ENCODE peak calls at places on chromosomes 11 and 22, in seven cellular contexts. T is MM.1S; Y is LNCaP clone FGC; I is CD4-positive, alpha-beta T cell; W is lower lobe of right lung; X is AG04450; D is tibial artery. P is an unnamed sample.

GRCh38 chr11:33444835-33445594 is 187.8 kb downstream of the HIPK3 start:
- DNase-seq in T (no peak), X (no peak), D (no peak), Y (no peak), W (no peak), I (no peak), P (no peak)

GRCh38 chr11:13000721-13001120 is 8.4 kb upstream of the RASSF10 start:
- DNase-seq in D (no peak), X (no peak), I (no peak), Y (no peak), W (no peak), T (no peak), P (no peak)

GRCh38 chr11:129618046-129618569 is 197.5 kb upstream of the TMEM45B start:
- DNase-seq in I (no peak), W (no peak), X (no peak), D (no peak), T (no peak), Y (no peak), P (no peak)

GRCh38 chr22:23147632-23148387 is 2.5 kb downstream of the RAB36 start:
- DNase-seq in D (no peak), X (peak), I (no peak), T (no peak), Y (peak), W (no peak), P (no peak)

GRCh38 chr22:36981247-36981775 is 37.9 kb downstream of the TST start:
- DNase-seq in I (no peak), T (no peak), X (no peak), D (no peak), W (no peak), Y (no peak), P (no peak)

GRCh38 chr22:41975299-41976069 is 6.2 kb downstream of the SEPTIN3 start:
- DNase-seq in I (no peak), X (no peak), Y (no peak), W (no peak), T (no peak), D (no peak), P (no peak)

GRCh38 chr22:38115423-38116205 is 5.1 kb upstream of the BAIAP2L2 start:
- DNase-seq in I (no peak), D (no peak), W (peak), X (no peak), T (no peak), Y (no peak), P (no peak)

GRCh38 chr11:25899761-25900160 is 432.2 kb upstream of the ANO3 start:
- DNase-seq in D (no peak), X (no peak), I (no peak), W (no peak), Y (no peak), T (no peak), P (no peak)

GRCh38 chr11:17521106-17521900 is 22.9 kb downstream of the USH1C start:
- DNase-seq in X (no peak), D (no peak), T (no peak), I (no peak), Y (no peak), W (no peak), P (no peak)

GRCh38 chr22:37139762-37140161 is 10.0 kb downstream of the IL2RB start:
- DNase-seq in T (no peak), W (no peak), D (no peak), I (no peak), X (no peak), Y (no peak), P (no peak)

GRCh38 chr11:117805048-117805447 is 8.0 kb upstream of the DSCAML1 start:
- DNase-seq in W (no peak), T (no peak), D (no peak), X (no peak), I (no peak), Y (no peak), P (peak)

GRCh38 chr11:27857588-27857987 is 157.3 kb upstream of the BDNF start:
- DNase-seq in T (peak), D (no peak), I (no peak), W (no peak), Y (no peak), X (no peak), P (no peak)

GRCh38 chr11:117230286-117230961 is 1.4 kb downstream of the PCSK7 start:
- DNase-seq in W (no peak), D (no peak), Y (no peak), X (no peak), I (peak), T (no peak), P (no peak)

GRCh38 chr22:44685384-44686056 is 16.5 kb upstream of the PRR5 start:
- DNase-seq in D (no peak), W (peak), I (peak), X (no peak), T (peak), Y (no peak), P (no peak)

GRCh38 chr11:36313750-36314500 is 17.8 kb downstream of the PRR5L start:
- DNase-seq in Y (no peak), D (no peak), I (no peak), X (no peak), T (no peak), W (no peak), P (no peak)

DNA sequence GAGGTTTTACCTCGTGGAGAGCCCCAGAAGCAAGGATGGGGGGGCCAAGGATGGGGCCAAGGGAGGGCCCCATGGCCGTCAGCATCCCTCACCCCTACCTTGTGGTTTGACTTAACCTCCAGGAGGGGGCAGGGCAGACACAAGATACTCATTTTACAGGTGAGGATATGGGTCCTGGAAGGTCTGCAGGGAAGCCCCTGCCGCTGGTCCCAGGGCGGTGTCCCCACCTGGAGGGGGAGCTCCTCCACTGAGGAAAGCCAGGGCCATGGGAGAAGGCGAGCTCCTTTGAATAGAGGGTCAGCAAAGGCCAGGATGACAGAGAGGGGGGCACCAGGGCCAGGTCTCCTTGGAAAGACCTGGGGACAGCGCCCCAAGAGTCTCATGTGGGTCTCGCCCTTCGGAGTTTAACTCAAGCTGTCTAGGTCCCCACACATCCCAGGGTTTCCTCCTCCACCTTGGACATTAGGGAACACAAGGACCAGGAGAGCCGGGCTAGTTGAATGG is 5.9 kb upstream of the ADORA2A start:
- DNase-seq in I (no peak), T (peak), W (peak), D (no peak), Y (no peak), X (no peak), P (no peak)
- TF ChIP-seq CTCF in I (peak), T (peak), W (peak), D (no peak), Y (peak), X (peak), P (peak)

GRCh38 chr11:124971810-124972209 is 17.8 kb downstream of the CCDC15 start:
- DNase-seq in Y (no peak), W (no peak), T (no peak), X (no peak), I (no peak), D (no peak), P (no peak)

GRCh38 chr11:124970925-124971324 is 16.9 kb downstream of the CCDC15 start:
- DNase-seq in Y (peak), T (peak), X (no peak), D (no peak), I (no peak), W (no peak), P (no peak)
- TF ChIP-seq CTCF in Y (peak), T (peak), X (no peak), D (no peak), I (no peak), W (no peak), P (peak)

DNA sequence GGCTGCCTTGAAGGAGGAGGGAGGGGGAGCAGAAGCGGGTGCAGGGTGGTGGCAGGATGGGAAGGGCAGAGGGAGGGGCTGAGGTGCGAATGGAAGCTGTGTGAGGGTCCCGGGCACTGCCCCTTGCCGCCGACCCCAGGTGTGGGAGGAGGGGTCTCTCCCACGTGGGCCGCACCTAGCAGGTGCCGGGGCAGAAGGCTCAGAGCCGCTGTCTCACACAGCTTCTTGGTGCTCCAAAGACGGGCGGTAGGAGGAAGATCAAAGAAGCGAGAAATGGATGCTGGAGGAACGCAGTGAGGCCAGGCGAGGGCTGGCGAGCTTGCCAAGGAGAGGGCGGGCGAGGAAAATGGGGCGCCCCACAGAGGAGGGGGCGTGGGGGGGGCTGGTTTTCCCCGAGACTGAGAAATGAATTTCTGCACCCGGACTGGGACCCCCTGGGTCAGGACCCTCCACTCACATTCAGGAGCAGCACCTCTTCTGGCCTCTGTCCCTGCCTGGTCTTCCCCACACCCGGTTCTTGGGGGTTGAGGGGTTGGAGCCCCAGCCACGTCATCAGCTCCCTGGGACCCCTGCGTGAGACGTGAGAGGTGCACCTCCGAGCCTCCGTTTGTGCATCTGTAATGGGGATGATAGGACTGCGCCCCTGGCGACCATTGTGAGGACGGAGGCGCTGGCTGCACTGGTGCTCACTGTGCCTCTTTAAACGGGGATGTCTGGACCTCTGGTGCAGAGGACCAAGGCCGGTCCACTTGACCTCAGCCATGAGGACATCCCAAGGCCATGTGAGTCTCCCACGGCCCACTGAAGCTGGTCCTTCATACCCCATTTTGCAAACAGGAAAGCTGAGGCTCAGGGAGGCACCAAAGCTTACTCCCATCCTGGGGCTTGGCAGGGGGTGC is 16.8 kb downstream of the LSP1 start:
- DNase-seq in W (peak), D (no peak), T (no peak), Y (no peak), X (no peak), I (no peak), P (no peak)
- TF ChIP-seq CTCF in W (no peak), D (no peak), T (no peak), Y (peak), X (peak), I (no peak), P (no peak)

GRCh38 chr11:113341388-113342165 is 27.2 kb downstream of the TTC12 start:
- DNase-seq in W (no peak), X (no peak), I (no peak), T (no peak), D (no peak), Y (peak), P (no peak)

GRCh38 chr11:113334183-113334582 is 19.8 kb downstream of the TTC12 start:
- DNase-seq in D (no peak), T (peak), Y (no peak), X (no peak), I (no peak), W (no peak), P (no peak)

GRCh38 chr11:113332638-113333329 is 18.4 kb downstream of the TTC12 start:
- DNase-seq in X (no peak), W (no peak), Y (no peak), D (no peak), T (no peak), I (no peak), P (no peak)

GRCh38 chr11:113339909-113340569 is 25.7 kb downstream of the TTC12 start:
- DNase-seq in Y (peak), T (no peak), I (no peak), D (no peak), W (no peak), X (no peak), P (no peak)

GRCh38 chr11:113338730-113339129 is 24.3 kb downstream of the TTC12 start:
- DNase-seq in I (no peak), T (no peak), X (no peak), Y (no peak), D (no peak), W (no peak), P (no peak)
- TF ChIP-seq CTCF in I (no peak), T (no peak), X (no peak), Y (no peak), D (no peak), W (no peak), P (no peak)

DNA sequence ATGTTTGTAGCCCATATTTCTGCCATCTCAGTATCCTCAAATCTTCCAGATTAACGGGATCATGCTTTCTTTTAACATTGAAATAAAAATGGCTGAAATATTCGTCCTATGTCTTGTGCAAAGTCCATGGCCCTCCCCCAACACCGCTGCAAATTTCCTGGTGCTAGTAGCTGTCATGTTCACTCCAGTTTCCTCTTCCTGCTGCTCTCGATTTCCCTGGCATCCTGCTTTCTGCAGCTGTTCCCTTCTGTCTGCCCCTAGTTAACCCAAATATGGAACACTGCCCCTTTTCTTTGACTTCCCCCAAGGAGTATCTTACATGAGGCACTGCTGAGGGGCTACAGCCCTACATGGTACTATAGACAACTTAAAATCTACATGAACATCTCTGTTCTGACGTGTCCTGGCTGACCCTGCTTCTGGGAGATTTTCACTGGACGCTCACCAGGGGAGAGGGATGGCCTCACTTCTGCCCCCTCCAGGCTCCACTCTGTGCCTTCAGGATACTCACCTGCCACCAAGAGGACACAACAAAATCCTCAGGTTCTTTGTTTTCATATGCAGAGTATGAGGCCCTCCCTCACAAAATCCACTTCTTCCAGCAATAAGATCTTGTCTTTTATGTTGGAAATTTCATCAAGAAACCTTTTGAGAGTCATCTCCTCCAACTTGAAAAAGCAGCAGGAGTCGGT is 29.4 kb upstream of the SCUBE2 start:
- DNase-seq in W (no peak), Y (no peak), D (no peak), T (no peak), I (no peak), X (no peak), P (no peak)
- TF ChIP-seq CTCF in W (peak), Y (peak), D (no peak), T (peak), I (no peak), X (peak), P (peak)

GRCh38 chr11:61290905-61291690 is 4.0 kb downstream of the VWCE start:
- DNase-seq in D (no peak), W (peak), Y (no peak), I (no peak), X (no peak), T (no peak), P (no peak)
- TF ChIP-seq CTCF in D (no peak), W (no peak), Y (no peak), I (no peak), X (no peak), T (peak), P (peak)

GRCh38 chr11:70948416-70948815 is 304.0 kb downstream of the SHANK2 start:
- DNase-seq in W (no peak), Y (no peak), X (no peak), I (no peak), T (no peak), D (no peak), P (no peak)

GRCh38 chr11:70944636-70945035 is 307.7 kb downstream of the SHANK2 start:
- DNase-seq in I (no peak), D (no peak), X (no peak), T (no peak), Y (no peak), W (no peak), P (no peak)

GRCh38 chr11:70944141-70944540 is 308.2 kb downstream of the SHANK2 start:
- DNase-seq in Y (no peak), D (no peak), X (no peak), W (no peak), T (no peak), I (no peak), P (no peak)

DNA sequence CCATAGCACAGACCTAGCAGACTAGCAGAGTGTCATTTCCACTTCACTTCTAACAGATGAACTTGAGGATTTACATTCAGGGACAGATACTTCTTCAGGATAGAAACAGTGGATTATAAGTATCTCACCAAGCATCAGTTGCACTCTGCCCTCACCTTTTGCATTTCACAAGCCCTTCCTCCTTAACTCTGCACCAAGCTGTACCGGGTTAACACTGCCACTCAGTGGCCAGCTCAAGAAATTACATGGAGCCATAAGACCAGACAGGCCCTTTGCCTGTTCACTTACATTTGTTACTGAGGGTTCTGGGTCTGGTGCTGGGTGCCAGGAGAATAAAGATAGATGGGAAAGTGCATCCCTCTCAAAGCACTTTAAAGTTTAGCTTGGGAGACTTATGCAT is 309.8 kb downstream of the SHANK2 start:
- DNase-seq in X (no peak), W (no peak), I (no peak), Y (no peak), T (no peak), D (no peak), P (no peak)
- TF ChIP-seq CTCF in X (no peak), W (no peak), I (no peak), Y (peak), T (peak), D (no peak), P (peak)